ENCODE peak calls at places on chromosomes 1 and 21, in ten cellular contexts. X, L, B, Z, R, M, K, A, G and J are unnamed samples.

GRCh38 chr1:29653034-29653810 is 416.9 kb downstream of the PTPRU start:
- DNase-seq in X (peak), G (no peak), K (no peak), M (peak), B (no peak), L (no peak), A (no peak), Z (no peak), R (no peak), J (no peak)

GRCh38 chr1:108644984-108645383 is 15.9 kb downstream of the HENMT1 start:
- DNase-seq in Z (peak), A (no peak), G (no peak), X (no peak), L (no peak), K (no peak), B (no peak), R (no peak), M (peak), J (peak)

GRCh38 chr1:89606227-89606945 is 26.5 kb upstream of the LRRC8C start:
- DNase-seq in X (no peak), R (no peak), A (no peak), B (no peak), Z (no peak), L (no peak), K (no peak), M (no peak), G (no peak), J (no peak)

GRCh38 chr1:154342836-154343472 is 17.6 kb downstream of the ATP8B2 start:
- DNase-seq in B (no peak), X (no peak), K (no peak), L (no peak), Z (peak), R (no peak), M (peak), A (no peak), G (no peak), J (peak)

GRCh38 chr1:12447301-12447700 is 170.7 kb downstream of the DHRS3 start:
- DNase-seq in A (no peak), B (no peak), Z (no peak), X (no peak), G (no peak), R (no peak), M (no peak), L (no peak), K (peak), J (no peak)

GRCh38 chr1:234408757-234409156 is 35.5 kb downstream of the COA6 start:
- DNase-seq in G (no peak), L (no peak), M (no peak), R (no peak), A (no peak), Z (no peak), K (no peak), X (no peak), B (no peak), J (no peak)

GRCh38 chr1:157363660-157364140 is 188.6 kb downstream of the FCRL5 start:
- DNase-seq in G (peak), L (peak), A (peak), M (no peak), X (peak), R (peak), K (peak), B (peak), Z (no peak), J (no peak)

GRCh38 chr1:58966103-58966916 is 182.5 kb upstream of the JUN start:
- DNase-seq in R (no peak), A (no peak), B (no peak), K (no peak), X (no peak), Z (no peak), G (no peak), M (no peak), L (peak), J (no peak)

GRCh38 chr1:37473431-37474050 is 839 bp upstream of the ZC3H12A start:
- DNase-seq in L (no peak), X (no peak), B (peak), G (peak), M (no peak), A (no peak), R (peak), Z (no peak), K (no peak), J (peak)

GRCh38 chr1:166064951-166065350 is 101.8 kb downstream of the FAM78B start:
- DNase-seq in G (no peak), L (no peak), M (no peak), A (no peak), K (no peak), R (no peak), B (no peak), Z (no peak), X (no peak), J (no peak)
- TF ChIP-seq CTCF in G (no peak), L (no peak), M (no peak), A (no peak), K (no peak), R (no peak), B (no peak), Z (no peak), X (no peak), J (no peak)

GRCh38 chr1:76285578-76286135 is 211.1 kb downstream of the ST6GALNAC3 start:
- DNase-seq in G (no peak), Z (no peak), A (no peak), X (no peak), R (no peak), M (no peak), B (no peak), K (no peak), L (no peak), J (no peak)

GRCh38 chr1:76281306-76281705 is 206.8 kb downstream of the ST6GALNAC3 start:
- DNase-seq in G (no peak), L (no peak), Z (no peak), X (no peak), M (no peak), B (no peak), A (no peak), R (no peak), K (no peak), J (no peak)

GRCh38 chr1:76287917-76288316 is 213.4 kb downstream of the ST6GALNAC3 start:
- DNase-seq in X (no peak), L (no peak), R (no peak), Z (no peak), A (no peak), B (peak), G (no peak), K (no peak), M (no peak), J (no peak)

GRCh38 chr1:76288758-76289483 is 214.4 kb downstream of the ST6GALNAC3 start:
- DNase-seq in A (no peak), R (no peak), K (no peak), G (no peak), M (no peak), X (no peak), Z (no peak), L (no peak), B (no peak), J (no peak)

GRCh38 chr1:76284842-76285241 is 210.3 kb downstream of the ST6GALNAC3 start:
- DNase-seq in Z (no peak), X (no peak), B (no peak), G (no peak), L (no peak), A (no peak), K (no peak), M (no peak), R (no peak), J (no peak)
- TF ChIP-seq CTCF in Z (no peak), X (no peak), B (no peak), G (no peak), L (no peak), A (no peak), K (no peak), M (no peak), R (no peak), J (no peak)

GRCh38 chr1:187415065-187415464 is 586.3 kb downstream of the PLA2G4A start:
- DNase-seq in X (no peak), K (no peak), Z (no peak), B (no peak), R (no peak), L (no peak), M (no peak), A (no peak), G (no peak), J (no peak)

GRCh38 chr1:187411118-187411517 is 582.4 kb downstream of the PLA2G4A start:
- DNase-seq in L (no peak), Z (no peak), K (no peak), R (no peak), A (no peak), G (no peak), M (no peak), X (no peak), B (no peak), J (no peak)

GRCh38 chr1:187417524-187417923 is 588.8 kb downstream of the PLA2G4A start:
- DNase-seq in R (no peak), B (no peak), X (no peak), A (no peak), M (no peak), L (no peak), K (no peak), Z (no peak), G (no peak), J (no peak)

GRCh38 chr1:187409341-187409740 is 580.6 kb downstream of the PLA2G4A start:
- DNase-seq in A (no peak), M (no peak), Z (no peak), G (no peak), X (no peak), R (no peak), K (peak), B (no peak), L (no peak), J (no peak)

DNA sequence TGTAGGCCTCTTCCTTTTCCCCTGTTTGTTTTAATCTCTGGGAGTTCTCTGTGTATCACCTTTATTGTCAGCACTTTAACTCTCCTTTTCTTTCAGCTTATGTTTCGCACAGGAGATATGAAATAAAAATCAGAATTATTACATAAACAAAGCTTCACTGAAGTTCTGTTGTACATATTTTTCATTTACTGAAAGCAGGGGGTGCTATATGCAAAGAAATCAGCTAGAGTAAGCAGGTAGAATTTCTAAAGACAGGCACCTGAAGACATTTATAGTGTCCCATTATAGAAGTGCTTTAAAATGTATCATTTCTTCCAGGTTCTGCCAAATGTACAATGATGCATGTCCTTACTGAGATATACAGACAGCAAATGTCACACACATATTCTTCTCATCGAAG is 585.0 kb downstream of the PLA2G4A start:
- DNase-seq in X (no peak), G (peak), B (peak), L (no peak), A (no peak), R (peak), K (peak), M (no peak), Z (no peak), J (no peak)
- TF ChIP-seq CTCF in X (peak), G (no peak), B (peak), L (no peak), A (no peak), R (peak), K (peak), M (no peak), Z (no peak), J (no peak)

GRCh38 chr1:79874289-79874688 is 867.8 kb upstream of the ADGRL4 start:
- DNase-seq in K (peak), L (no peak), B (no peak), G (no peak), R (no peak), X (no peak), M (no peak), Z (no peak), A (no peak), J (no peak)
- TF ChIP-seq CTCF in K (peak), L (no peak), B (no peak), G (no peak), R (no peak), X (no peak), M (no peak), Z (no peak), A (no peak), J (no peak)

GRCh38 chr1:229271448-229272120 is 673 bp downstream of the RAB4A start:
- DNase-seq in A (no peak), B (peak), R (peak), Z (peak), X (peak), G (no peak), L (no peak), M (no peak), K (peak), J (no peak)

GRCh38 chr1:229272164-229273158 is 1.6 kb downstream of the RAB4A start:
- DNase-seq in G (no peak), X (no peak), K (no peak), M (no peak), R (no peak), Z (no peak), B (peak), A (no peak), L (no peak), J (no peak)

GRCh38 chr1:229268505-229268904 is 2.4 kb upstream of the RAB4A start:
- DNase-seq in M (no peak), B (no peak), Z (no peak), R (no peak), A (no peak), X (no peak), K (no peak), L (no peak), G (peak), J (no peak)

GRCh38 chr1:229273507-229274232 is 2.8 kb downstream of the RAB4A start:
- DNase-seq in R (peak), G (no peak), A (no peak), Z (no peak), K (peak), M (no peak), L (no peak), B (peak), X (no peak), J (no peak)

GRCh38 chr1:229270547-229271447 is at the start of gene RAB4A:
- DNase-seq in Z (peak), R (peak), A (peak), G (peak), X (peak), L (peak), B (peak), K (peak), M (peak), J (peak)
- TF ChIP-seq CTCF in Z (no peak), R (no peak), A (no peak), G (no peak), X (no peak), L (no peak), B (no peak), K (no peak), M (no peak), J (no peak)

GRCh38 chr1:110824192-110824591 is 48.8 kb upstream of the CD53 start:
- DNase-seq in B (no peak), X (no peak), L (no peak), Z (no peak), M (no peak), A (no peak), R (no peak), K (no peak), G (no peak), J (no peak)

DNA sequence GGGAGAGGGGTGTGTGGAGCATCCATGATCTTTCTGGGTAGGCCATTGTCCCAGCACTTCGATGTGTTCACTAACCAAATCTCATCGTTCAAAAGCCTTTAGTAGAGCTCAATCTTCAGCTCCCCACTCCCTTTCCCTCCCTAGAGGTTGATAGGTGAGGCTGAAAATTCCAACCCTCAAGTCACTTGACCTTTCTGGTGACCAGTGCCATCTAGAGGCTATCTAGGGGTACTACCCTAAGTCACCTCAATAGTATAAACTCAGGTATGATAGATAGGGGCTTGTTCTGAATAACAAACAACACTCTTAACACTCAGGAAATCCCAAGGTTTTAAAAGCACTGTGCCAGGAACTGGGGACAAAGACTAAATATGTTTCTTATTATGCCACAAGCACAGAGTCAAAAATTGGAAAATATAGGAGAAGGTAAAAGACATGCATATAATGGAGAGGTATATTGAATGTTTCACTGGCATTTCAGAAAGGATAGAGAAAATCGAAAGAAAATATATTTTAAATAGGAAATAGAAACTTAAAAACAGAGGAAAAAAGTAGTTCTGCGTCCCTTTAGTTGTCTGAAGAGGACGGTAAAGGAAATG is 42.9 kb upstream of the CD53 start:
- DNase-seq in B (peak), A (no peak), Z (peak), G (peak), R (peak), L (peak), X (peak), K (peak), M (no peak), J (no peak)
- TF ChIP-seq CTCF in B (peak), A (peak), Z (peak), G (peak), R (peak), L (peak), X (peak), K (peak), M (peak), J (peak)

GRCh38 chr1:222794656-222795474 is 20.0 kb upstream of the DISP1 start:
- DNase-seq in Z (no peak), K (no peak), R (peak), X (no peak), B (peak), A (no peak), M (no peak), G (no peak), L (no peak), J (no peak)
- TF ChIP-seq CTCF in Z (no peak), K (no peak), R (peak), X (no peak), B (peak), A (peak), M (no peak), G (no peak), L (no peak), J (no peak)

DNA sequence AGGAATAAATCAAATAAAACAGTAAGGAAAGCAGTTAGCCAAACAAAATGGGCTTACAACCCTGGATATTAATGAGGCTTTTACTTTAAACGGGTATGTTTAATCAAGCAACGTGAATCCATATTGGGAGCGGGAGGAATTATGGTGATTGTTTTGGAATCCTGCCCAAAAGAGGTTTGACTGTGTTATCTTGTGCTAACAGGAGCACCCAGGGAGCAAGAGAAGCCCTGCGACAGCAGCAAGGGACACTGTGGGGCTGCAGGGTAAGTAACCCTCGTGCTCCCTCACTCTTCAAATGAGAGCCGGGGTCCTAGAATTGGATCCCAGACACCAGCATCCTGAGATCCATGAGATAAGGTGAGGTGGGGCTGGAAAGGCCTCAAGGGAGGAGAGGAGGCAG is 72.6 kb upstream of the PGBD5 start:
- DNase-seq in M (no peak), G (no peak), B (no peak), Z (no peak), L (no peak), A (no peak), R (no peak), X (no peak), K (no peak), J (no peak)
- TF ChIP-seq CTCF in M (no peak), G (no peak), B (no peak), Z (no peak), L (no peak), A (no peak), R (no peak), X (no peak), K (no peak), J (no peak)

GRCh38 chr21:36750579-36750959 is 51.7 kb downstream of the SIM2 start:
- DNase-seq in Z (no peak), K (no peak), A (no peak), L (no peak), R (no peak), B (no peak), M (no peak), X (no peak), G (no peak), J (no peak)

GRCh38 chr21:36749935-36750578 is 51.1 kb downstream of the SIM2 start:
- DNase-seq in Z (no peak), K (peak), M (no peak), L (no peak), G (no peak), R (peak), X (peak), B (no peak), A (no peak), J (no peak)

GRCh38 chr21:36747114-36747814 is 48.3 kb downstream of the SIM2 start:
- DNase-seq in K (no peak), G (no peak), Z (no peak), R (no peak), L (no peak), M (no peak), A (no peak), B (no peak), X (no peak), J (no peak)

GRCh38 chr21:36745459-36745858 is 46.5 kb downstream of the SIM2 start:
- DNase-seq in Z (no peak), B (no peak), X (no peak), K (no peak), M (no peak), R (no peak), A (no peak), L (no peak), G (no peak), J (no peak)

DNA sequence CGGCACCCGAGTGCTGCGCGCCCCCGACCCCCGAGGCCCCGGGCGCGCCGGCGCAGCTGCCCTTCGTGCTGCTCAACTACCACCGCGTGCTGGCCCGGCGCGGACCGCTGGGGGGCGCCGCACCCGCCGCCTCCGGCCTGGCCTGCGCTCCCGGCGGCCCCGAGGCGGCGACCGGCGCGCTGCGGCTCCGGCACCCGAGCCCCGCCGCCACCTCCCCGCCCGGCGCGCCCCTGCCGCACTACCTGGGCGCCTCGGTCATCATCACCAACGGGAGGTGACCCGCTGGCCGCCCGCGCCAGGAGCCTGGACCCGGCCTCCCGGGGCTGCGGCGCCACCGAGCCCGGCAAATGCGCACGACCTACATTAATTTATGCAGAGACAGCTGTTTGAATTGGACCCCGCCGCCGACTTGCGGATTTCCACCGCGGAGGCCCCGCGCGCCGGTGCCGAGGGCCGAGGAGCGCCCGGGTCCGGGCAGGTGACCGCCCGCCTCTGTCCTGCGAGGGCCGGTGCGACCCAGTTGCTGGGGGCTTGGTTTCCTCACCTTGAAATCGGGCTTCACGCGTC is 49.0 kb downstream of the SIM2 start:
- DNase-seq in B (no peak), A (no peak), M (no peak), G (no peak), Z (no peak), R (no peak), K (peak), X (peak), L (peak), J (peak)
- TF ChIP-seq CTCF in B (no peak), A (peak), M (no peak), G (no peak), Z (no peak), R (no peak), K (peak), X (no peak), L (no peak), J (no peak)

DNA sequence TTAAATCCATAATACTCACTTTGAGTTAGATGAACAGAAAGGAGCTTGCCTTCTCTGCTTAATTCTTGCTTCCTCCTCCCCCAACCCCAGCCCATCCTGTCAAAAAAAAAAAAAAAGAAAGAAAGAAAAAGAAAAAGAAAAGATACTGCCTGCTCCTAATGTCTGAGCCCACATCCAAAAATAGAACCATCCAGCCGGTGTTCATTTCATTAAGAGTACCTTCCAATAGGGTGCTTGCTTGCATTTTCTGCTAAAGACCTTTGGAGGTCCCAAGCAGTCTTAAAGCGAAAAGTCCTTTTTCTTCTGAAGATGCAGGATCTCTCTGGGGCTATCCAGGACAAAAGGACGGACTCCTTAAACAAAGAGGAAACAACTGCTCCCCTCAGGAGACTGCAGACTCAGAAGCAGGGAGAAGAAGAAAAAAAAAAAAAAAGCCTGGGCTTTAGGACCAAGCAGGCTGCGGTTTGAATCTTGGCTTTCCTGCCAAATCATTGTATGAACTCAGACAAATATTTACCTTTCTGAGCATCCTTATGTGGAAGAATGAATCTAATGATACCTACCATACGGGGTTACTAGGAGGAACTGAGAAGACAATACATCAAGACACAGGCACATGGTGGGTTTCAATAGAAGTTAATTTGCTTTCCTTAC is 204.1 kb downstream of the PLPP3 start:
- DNase-seq in M (no peak), L (no peak), K (no peak), B (peak), G (no peak), A (no peak), Z (no peak), R (peak), X (peak), J (no peak)
- TF ChIP-seq CTCF in M (no peak), L (no peak), K (no peak), B (no peak), G (no peak), A (no peak), Z (no peak), R (no peak), X (no peak), J (no peak)